ENCODE peak calls at places on chromosomes 2 and 18, in ten cellular contexts. Z, B, J, A, C, I, E, X, U and F are unnamed samples. For H3K36me3, H3K27me3 and H3K4me1, the result is how much of the 10 kb centered on the place peaks cover.

GRCh38 chr2:1992280-1992679 is 248.0 kb upstream of the PXDN start:
- DNase-seq in Z (no peak), I (no peak), E (no peak), A (no peak), J (no peak), B (no peak), C (no peak), X (no peak), U (no peak), F (no peak)

GRCh38 chr2:14988600-14988999 is 356.1 kb downstream of the LRATD1 start:
- DNase-seq in X (no peak), J (no peak), Z (no peak), B (no peak), E (no peak), U (no peak), I (no peak), A (no peak), C (no peak), F (no peak)

GRCh38 chr2:1683297-1683696 is 61.0 kb downstream of the PXDN start:
- DNase-seq in B (no peak), E (peak), J (no peak), Z (no peak), I (no peak), U (no peak), X (no peak), A (no peak), C (no peak), F (no peak)

GRCh38 chr2:179745615-179746263 is 115.7 kb downstream of the ZNF385B start:
- DNase-seq in U (peak), B (no peak), E (no peak), A (no peak), J (no peak), I (no peak), C (peak), Z (no peak), X (peak), F (no peak)

GRCh38 chr2:196123679-196124373 is 47.6 kb downstream of the STK17B start:
- DNase-seq in A (peak), I (no peak), C (no peak), B (no peak), E (no peak), Z (no peak), J (no peak), X (peak), U (no peak), F (no peak)

GRCh38 chr2:8090748-8091700 is 590.8 kb upstream of the ID2 start:
- DNase-seq in U (peak), Z (peak), X (peak), J (peak), I (no peak), E (no peak), A (peak), C (peak), B (no peak), F (no peak)

GRCh38 chr2:2527162-2527561 is 196.1 kb upstream of the MYT1L start:
- DNase-seq in A (peak), I (no peak), J (no peak), U (no peak), C (no peak), B (no peak), X (peak), Z (no peak), E (no peak), F (no peak)

GRCh38 chr2:19900536-19901200 is 1.1 kb downstream of the TTC32 start:
- DNase-seq in I (no peak), C (no peak), B (peak), J (no peak), X (peak), U (no peak), Z (no peak), A (peak), E (peak), F (peak)

GRCh38 chr2:44705356-44705755 is 236.1 kb upstream of the SIX3 start:
- DNase-seq in B (no peak), E (no peak), I (no peak), J (no peak), X (no peak), Z (no peak), A (no peak), C (no peak), U (no peak), F (no peak)

GRCh38 chr2:9844036-9844483 is 786 bp downstream of the TAF1B start:
- DNase-seq in E (no peak), B (no peak), A (peak), I (no peak), U (no peak), Z (no peak), C (no peak), J (no peak), X (peak), F (no peak)

GRCh38 chr2:71467180-71467815 is 13.9 kb downstream of the DYSF start:
- DNase-seq in B (peak), J (no peak), X (no peak), Z (no peak), A (no peak), C (no peak), U (peak), I (no peak), E (no peak), F (no peak)

GRCh38 chr2:88100489-88100858 is 27.4 kb downstream of the FABP1 start:
- DNase-seq in Z (no peak), B (no peak), E (no peak), C (no peak), I (no peak), X (peak), U (no peak), J (no peak), A (no peak), F (no peak)

GRCh38 chr2:222915092-222915957 is 54.5 kb downstream of the ACSL3 start:
- DNase-seq in C (no peak), U (no peak), E (no peak), A (no peak), X (peak), J (no peak), I (no peak), Z (no peak), B (no peak), F (no peak)

GRCh38 chr18:59874166-59874565 is 25.6 kb upstream of the PMAIP1 start:
- DNase-seq in C (no peak), J (no peak), A (peak), U (no peak), E (no peak), X (peak), B (peak), I (no peak), Z (no peak), F (no peak)

GRCh38 chr18:35436076-35436649 is 59.0 kb upstream of the ZNF396 start:
- DNase-seq in U (no peak), X (no peak), J (no peak), Z (no peak), C (no peak), B (peak), A (no peak), E (no peak), I (no peak), F (no peak)

GRCh38 chr2:240857039-240858008 is 11.3 kb upstream of the AGXT start:
- DNase-seq in J (no peak), E (no peak), U (no peak), I (peak), A (no peak), C (no peak), X (no peak), Z (no peak), B (no peak), F (no peak)

GRCh38 chr2:241882090-241882625 is 12.6 kb downstream of the RTP5 start:
- DNase-seq in U (no peak), Z (peak), C (no peak), J (no peak), B (no peak), I (peak), E (peak), A (peak), X (peak), F (peak)

GRCh38 chr2:148519013-148519412 is 125.5 kb upstream of the EPC2 start:
- DNase-seq in B (no peak), X (no peak), A (no peak), J (no peak), Z (no peak), C (no peak), E (no peak), I (no peak), U (no peak), F (no peak)

GRCh38 chr2:173104156-173104555 is 28.5 kb downstream of the MAP3K20 start:
- DNase-seq in U (no peak), C (no peak), Z (no peak), I (no peak), X (no peak), B (no peak), A (no peak), J (no peak), E (no peak), F (no peak)

GRCh38 chr2:152471013-152471412 is 136.0 kb downstream of the FMNL2 start:
- DNase-seq in E (no peak), X (no peak), Z (no peak), I (no peak), C (no peak), B (no peak), U (no peak), A (no peak), J (no peak), F (no peak)

GRCh38 chr2:56183643-56184499 is at the start of gene CCDC85A:
- DNase-seq in E (peak), B (no peak), U (peak), A (peak), I (peak), J (peak), X (peak), C (peak), Z (peak), F (peak)

GRCh38 chr2:30310411-30310810 is 79.1 kb downstream of the LBH start:
- DNase-seq in Z (no peak), A (peak), X (no peak), J (no peak), C (no peak), E (no peak), I (no peak), U (no peak), B (peak), F (no peak)

GRCh38 chr2:239053801-239054503 is 206.1 kb downstream of the TWIST2 start:
- DNase-seq in Z (no peak), B (no peak), I (no peak), E (no peak), X (no peak), C (no peak), U (peak), A (no peak), J (no peak), F (no peak)

GRCh38 chr2:170365686-170366085 is 187.7 kb downstream of the MYO3B start:
- DNase-seq in X (no peak), B (no peak), C (no peak), J (no peak), I (no peak), A (peak), E (no peak), Z (no peak), U (no peak), F (no peak)

GRCh38 chr2:60535392-60536312 is 17.8 kb downstream of the BCL11A start:
- DNase-seq in X (no peak), I (no peak), U (no peak), E (no peak), J (no peak), A (no peak), Z (no peak), C (no peak), B (no peak), F (no peak)

GRCh38 chr2:85309699-85310321 is 18.0 kb downstream of the TGOLN2 start:
- DNase-seq in J (no peak), B (no peak), C (no peak), A (no peak), Z (no peak), X (no peak), I (no peak), U (no peak), E (no peak), F (no peak)

DNA sequence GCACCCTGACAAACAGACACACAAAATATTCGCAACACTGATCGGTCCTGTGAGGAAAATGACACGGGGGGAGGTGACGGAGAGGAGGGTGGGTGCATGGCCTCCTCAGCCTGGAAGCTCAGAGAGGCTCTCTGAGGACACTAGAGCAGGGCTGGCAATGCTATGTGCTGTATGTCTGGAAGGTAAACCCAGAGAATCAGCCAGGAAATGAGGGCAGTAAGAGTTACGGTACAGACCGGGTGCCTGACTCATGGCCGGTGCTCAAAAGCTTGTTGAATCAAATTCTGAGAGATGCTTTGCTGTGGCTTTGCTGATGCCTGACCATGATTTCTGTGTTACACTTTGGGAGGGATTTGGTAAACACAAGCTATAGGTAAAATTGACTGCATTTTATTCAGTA is 81.9 kb downstream of the CCDC93 start:
- DNase-seq in Z (no peak), U (no peak), I (no peak), E (no peak), B (no peak), C (no peak), A (no peak), J (no peak), X (no peak), F (no peak)
- H3K36me3 ChIP-seq in Z (half or more), U (half or more), I (half or more), E (half or more), B (under half), C (half or more), A (half or more), J (half or more), X (under half), F (half or more)

DNA sequence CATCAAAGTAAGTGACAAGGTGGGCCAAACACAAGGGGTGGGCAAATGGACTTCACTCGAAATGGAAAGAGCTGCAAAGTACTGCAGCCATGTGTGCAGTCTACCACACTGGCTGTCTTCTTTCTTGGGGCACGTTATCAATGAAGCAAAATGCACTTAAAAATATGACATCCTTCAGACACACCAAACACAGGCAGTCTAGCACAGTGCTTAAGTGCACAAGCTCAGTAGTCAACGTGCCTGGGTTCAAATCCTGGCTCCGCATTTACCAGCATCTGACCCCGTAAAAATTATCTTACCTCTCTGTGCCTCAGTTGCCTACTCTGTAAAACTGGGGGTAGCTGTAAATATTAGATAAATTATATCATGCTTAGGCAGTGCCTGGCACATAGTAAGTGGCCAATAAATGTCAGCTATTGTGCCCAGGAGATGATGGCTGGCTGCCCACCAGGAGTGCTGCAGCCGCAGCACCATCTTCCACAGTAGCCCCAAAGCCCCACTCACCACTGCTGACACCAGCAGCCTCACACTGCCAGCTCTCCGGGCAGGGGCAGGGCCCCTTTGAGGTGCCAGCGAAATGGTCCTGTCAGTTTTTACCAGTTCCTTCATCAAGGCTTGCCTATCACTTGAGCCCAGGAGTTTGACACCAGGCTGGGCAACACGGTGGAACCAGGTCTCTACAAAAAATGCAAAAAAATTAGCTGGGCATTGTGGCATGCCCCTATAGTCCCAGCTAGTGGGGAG is 121.8 kb upstream of the SLC1A4 start:
- DNase-seq in U (no peak), B (no peak), Z (no peak), I (peak), A (no peak), J (no peak), E (no peak), C (no peak), X (no peak), F (no peak)
- H3K27me3 ChIP-seq in U (under half), B (under half), Z (under half), I (under half), A (under half), J (under half), E (under half), C (under half), X (under half), F (under half)

GRCh38 chr18:3154214-3154613 is 65.6 kb downstream of the MYOM1 start:
- DNase-seq in C (no peak), Z (no peak), A (no peak), U (no peak), J (no peak), B (no peak), I (no peak), X (no peak), E (no peak), F (no peak)
- H3K4me1 ChIP-seq in C (under half), Z (half or more), A (under half), U (under half), J (under half), B (under half), I (under half), X (under half), E (under half), F (under half)

GRCh38 chr2:190920085-190920484 is 39.5 kb downstream of the GLS start:
- DNase-seq in C (no peak), I (no peak), J (no peak), B (no peak), A (no peak), Z (no peak), U (no peak), E (no peak), X (no peak), F (no peak)
- H3K36me3 ChIP-seq in C (half or more), I (half or more), J (under half), B (under half), A (half or more), Z (half or more), U (half or more), E (half or more), X (half or more), F (under half)